ENCODE peak calls at places on chromosomes 3 and 15, in five cellular contexts. Q, S, G, V and P are unnamed samples.

GRCh38 chr3:72338082-72338941 is 509.9 kb downstream of the SHQ1 start:
- DNase-seq in Q (peak), S (no peak), G (no peak), V (no peak), P (no peak)

GRCh38 chr15:95690631-95691340 is 639.7 kb upstream of the NR2F2 start:
- DNase-seq in Q (no peak), S (no peak), G (no peak), V (no peak), P (no peak)

GRCh38 chr3:56923546-56924224 is 121.9 kb upstream of the ARHGEF3 start:
- DNase-seq in Q (peak), S (no peak), G (peak), V (peak), P (no peak)

GRCh38 chr3:65268411-65268810 is 580.6 kb upstream of the ADAMTS9 start:
- DNase-seq in Q (no peak), S (no peak), G (no peak), V (no peak), P (no peak)

GRCh38 chr3:15527031-15527459 is 5.5 kb upstream of the COLQ start:
- DNase-seq in Q (no peak), S (peak), G (peak), V (no peak), P (no peak)

GRCh38 chr3:109478614-109479013 is 141.3 kb upstream of the DPPA4 start:
- DNase-seq in Q (no peak), S (no peak), G (no peak), V (no peak), P (no peak)

GRCh38 chr3:45553469-45553974 is 41.0 kb upstream of the LIMD1 start:
- DNase-seq in Q (no peak), S (peak), G (peak), V (no peak), P (no peak)

GRCh38 chr3:15327941-15328340 is 4.4 kb downstream of the SH3BP5 start:
- DNase-seq in Q (no peak), S (no peak), G (no peak), V (no peak), P (no peak)

GRCh38 chr3:89353465-89353864 is 246.0 kb downstream of the EPHA3 start:
- DNase-seq in Q (no peak), S (no peak), G (no peak), V (no peak), P (no peak)

GRCh38 chr3:53835257-53835656 is 11.0 kb downstream of the CHDH start:
- DNase-seq in Q (no peak), S (no peak), G (no peak), V (no peak), P (no peak)

GRCh38 chr3:8599146-8599545 is 45.5 kb downstream of the SSUH2 start:
- DNase-seq in Q (no peak), S (no peak), G (no peak), V (no peak), P (no peak)

GRCh38 chr15:42368096-42368495 is 8.8 kb downstream of the CAPN3 start:
- DNase-seq in Q (no peak), S (no peak), G (peak), V (no peak), P (no peak)

GRCh38 chr15:56802164-56802563 is 68.9 kb upstream of the ZNF280D start:
- DNase-seq in Q (no peak), S (no peak), G (no peak), V (no peak), P (no peak)

GRCh38 chr15:32855942-32856341 is 138.1 kb downstream of the GREM1 start:
- DNase-seq in Q (peak), S (no peak), G (peak), V (no peak), P (peak)

GRCh38 chr3:120147072-120147871 is 53.0 kb upstream of the GSK3B start:
- DNase-seq in Q (peak), S (no peak), G (no peak), V (peak), P (peak)

GRCh38 chr3:106421928-106422327 is 553.1 kb upstream of the CBLB start:
- DNase-seq in Q (no peak), S (no peak), G (peak), V (no peak), P (no peak)

GRCh38 chr3:130259170-130259874 is 86.2 kb upstream of the COL6A5 start:
- DNase-seq in Q (no peak), S (no peak), G (peak), V (no peak), P (no peak)

GRCh38 chr3:178966299-178967183 is 105.1 kb downstream of the ZMAT3 start:
- DNase-seq in Q (peak), S (peak), G (peak), V (no peak), P (no peak)

GRCh38 chr15:99434506-99435137 is 131.2 kb upstream of the MEF2A start:
- DNase-seq in Q (no peak), S (no peak), G (no peak), V (no peak), P (no peak)

GRCh38 chr15:42704492-42704926 is 32.4 kb downstream of the CDAN1 start:
- DNase-seq in Q (peak), S (peak), G (peak), V (peak), P (peak)

GRCh38 chr3:105431171-105431570 is 64.5 kb downstream of the ALCAM start:
- DNase-seq in Q (peak), S (no peak), G (no peak), V (no peak), P (no peak)

GRCh38 chr15:60070838-60071493 is 66.9 kb downstream of the FOXB1 start:
- DNase-seq in Q (peak), S (no peak), G (peak), V (no peak), P (no peak)

GRCh38 chr3:112811917-112812660 is 34.6 kb downstream of the CD200R1L start:
- DNase-seq in Q (no peak), S (peak), G (peak), V (no peak), P (no peak)

GRCh38 chr3:146594843-146595482 is 10.2 kb downstream of the PLSCR5 start:
- DNase-seq in Q (peak), S (no peak), G (peak), V (no peak), P (no peak)

GRCh38 chr3:126995254-126995770 is 12.4 kb downstream of the PLXNA1 start:
- DNase-seq in Q (no peak), S (no peak), G (no peak), V (no peak), P (no peak)

GRCh38 chr3:131218196-131218595 is 163.4 kb upstream of the NUDT16 start:
- DNase-seq in Q (no peak), S (no peak), G (peak), V (no peak), P (no peak)

GRCh38 chr3:137110392-137110996 is 152.7 kb downstream of the IL20RB start:
- DNase-seq in Q (peak), S (peak), G (peak), V (no peak), P (no peak)

GRCh38 chr3:148175215-148175614 is 522.5 kb upstream of the AGTR1 start:
- DNase-seq in Q (no peak), S (no peak), G (peak), V (no peak), P (no peak)

GRCh38 chr3:169085827-169086226 is 577.7 kb downstream of the MECOM start:
- DNase-seq in Q (no peak), S (no peak), G (peak), V (no peak), P (no peak)

GRCh38 chr3:46566040-46566631 is at the start of gene LRRC2:
- DNase-seq in Q (no peak), S (peak), G (peak), V (peak), P (no peak)

DNA sequence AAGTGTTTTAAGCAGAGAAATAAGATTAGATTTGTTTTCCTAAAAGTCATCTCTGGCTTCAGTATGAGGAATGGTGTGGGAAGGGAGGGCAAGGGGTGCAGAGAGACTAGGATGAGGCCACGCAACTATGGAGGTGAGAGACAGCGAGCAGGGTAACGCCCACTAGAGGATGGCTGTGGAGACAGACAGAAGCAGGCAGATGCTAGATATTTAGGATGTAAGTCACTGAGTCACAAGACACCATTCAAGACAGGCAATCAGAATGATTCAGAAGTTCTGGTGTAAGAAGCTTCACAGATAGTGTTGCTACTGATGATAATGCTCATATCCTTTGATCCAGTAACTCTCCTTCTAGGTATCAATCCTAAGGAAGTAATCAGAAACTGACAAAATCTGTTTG is 19.1 kb downstream of the HSPBAP1 start:
- DNase-seq in Q (peak), S (no peak), G (no peak), V (no peak), P (no peak)
- TF ChIP-seq CTCF in Q (no peak), S (no peak), G (no peak), V (no peak), P (no peak)

DNA sequence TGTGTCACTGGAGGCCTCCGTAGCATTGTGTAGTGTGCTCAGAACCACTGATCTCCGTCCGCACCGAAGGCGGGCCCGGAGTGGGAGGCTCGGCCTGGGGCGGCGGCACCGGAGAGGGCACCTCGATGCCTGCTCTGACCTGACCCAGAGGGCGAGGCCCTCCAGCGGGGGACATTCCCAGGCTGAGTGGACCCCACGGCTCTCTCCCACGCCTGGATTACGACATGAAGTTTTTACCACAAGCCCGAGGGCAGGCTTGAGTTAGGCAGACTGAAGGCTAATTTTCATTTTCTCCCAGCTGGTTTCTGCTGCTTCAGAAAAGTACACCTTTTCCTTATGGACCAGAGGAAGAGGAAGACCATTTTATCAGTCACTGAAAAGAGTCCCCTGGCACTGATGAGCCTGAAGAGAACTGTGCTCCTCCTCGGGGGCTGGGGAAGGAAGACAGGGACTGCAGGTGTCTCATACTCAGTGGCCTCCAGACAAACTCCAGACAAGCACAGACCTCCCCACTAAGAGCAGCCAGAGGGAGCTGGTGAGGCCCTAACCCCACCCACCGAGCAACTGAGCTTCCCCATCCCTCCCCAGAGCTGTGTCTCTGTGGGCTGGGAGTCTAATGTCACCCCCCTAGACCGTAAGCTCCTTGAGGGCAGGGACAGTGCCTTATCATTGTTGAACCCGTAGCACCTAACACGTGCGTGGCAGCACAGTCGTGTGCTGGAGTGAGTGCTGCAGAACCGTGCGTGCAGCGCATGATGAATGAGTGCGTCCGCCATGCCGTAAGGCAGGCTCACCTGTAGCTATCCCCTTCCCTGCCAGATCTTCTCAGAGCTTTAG is 74.5 kb upstream of the BLM start:
- DNase-seq in Q (no peak), S (no peak), G (no peak), V (no peak), P (no peak)
- TF ChIP-seq CTCF in Q (no peak), S (no peak), G (no peak), V (no peak), P (no peak)

GRCh38 chr15:75650908-75651809 is 3.4 kb downstream of the SNX33 start:
- DNase-seq in Q (no peak), S (no peak), G (peak), V (no peak), P (no peak)

GRCh38 chr15:75651810-75652543 is 4.3 kb downstream of the SNX33 start:
- DNase-seq in Q (no peak), S (no peak), G (no peak), V (no peak), P (no peak)

GRCh38 chr15:75654201-75654907 is 6.6 kb downstream of the SNX33 start:
- DNase-seq in Q (no peak), S (no peak), G (no peak), V (no peak), P (no peak)

GRCh38 chr15:75655911-75656310 is 8.2 kb downstream of the SNX33 start:
- DNase-seq in Q (no peak), S (no peak), G (no peak), V (no peak), P (no peak)

GRCh38 chr15:75653347-75653913 is 5.7 kb downstream of the SNX33 start:
- DNase-seq in Q (no peak), S (no peak), G (no peak), V (no peak), P (no peak)
- TF ChIP-seq CTCF in Q (no peak), S (no peak), G (no peak), V (no peak), P (no peak)

DNA sequence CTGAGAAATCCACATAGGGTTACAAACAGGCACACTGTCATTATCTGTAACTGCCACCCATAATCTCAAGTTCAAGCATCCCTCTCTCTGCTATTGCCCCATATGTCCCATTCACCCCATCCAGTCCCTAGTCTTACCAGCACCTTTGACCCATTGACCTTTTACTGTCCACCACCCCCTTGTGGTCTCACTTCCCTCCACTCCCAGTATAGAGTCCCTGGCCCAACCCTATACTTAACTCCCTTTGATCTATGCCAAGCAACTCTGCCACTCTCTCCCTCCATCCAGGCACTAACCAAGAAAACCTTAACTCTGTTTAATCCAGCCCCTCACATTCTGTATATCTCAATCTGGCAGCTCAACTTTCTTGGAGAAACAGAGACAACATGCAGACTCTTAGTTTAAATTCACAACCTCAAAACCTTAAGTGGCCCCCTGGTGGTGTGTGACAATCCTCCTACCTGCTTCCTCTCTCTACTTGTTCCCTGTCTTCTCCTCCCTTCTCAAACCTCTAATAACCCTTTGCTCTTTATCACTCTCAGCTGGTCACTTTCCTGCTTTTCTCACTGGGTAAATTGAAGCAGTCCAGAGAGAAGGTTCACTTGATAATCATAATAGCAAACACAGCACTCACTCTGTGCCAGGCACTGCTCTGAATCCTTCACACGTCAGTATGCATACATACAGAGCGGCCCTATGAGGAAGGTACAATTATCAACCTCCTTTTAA is 162.7 kb downstream of the STT3B start:
- DNase-seq in Q (peak), S (peak), G (no peak), V (peak), P (peak)
- TF ChIP-seq CTCF in Q (peak), S (peak), G (peak), V (peak), P (peak)

GRCh38 chr3:123361019-123361418 is 87.9 kb downstream of the ADCY5 start:
- DNase-seq in Q (no peak), S (no peak), G (no peak), V (no peak), P (no peak)
- TF ChIP-seq CTCF in Q (no peak), S (no peak), G (no peak), V (no peak), P (no peak)

DNA sequence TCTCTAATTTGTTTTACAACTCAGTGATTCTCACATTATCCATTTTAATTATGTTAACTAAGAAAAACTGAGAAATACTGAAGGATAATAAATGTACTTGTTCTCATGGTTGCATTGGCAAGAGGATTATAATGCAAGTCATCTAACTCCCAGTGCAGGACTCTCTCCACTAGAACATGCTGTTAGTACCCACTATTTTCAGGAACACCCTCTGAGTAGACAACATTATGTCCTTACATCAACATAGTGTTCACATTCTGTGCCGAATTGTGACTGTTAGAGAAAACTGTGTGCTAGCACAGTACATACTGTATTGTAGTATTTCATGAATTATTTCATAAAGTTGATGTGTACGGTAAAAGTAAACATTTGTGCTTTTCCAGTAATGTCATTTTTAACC is 80.1 kb downstream of the LEKR1 start:
- DNase-seq in Q (no peak), S (no peak), G (no peak), V (no peak), P (no peak)
- TF ChIP-seq CTCF in Q (no peak), S (no peak), G (no peak), V (no peak), P (no peak)

GRCh38 chr3:187318819-187319616 is 27.5 kb upstream of the MASP1 start:
- DNase-seq in Q (peak), S (peak), G (peak), V (peak), P (peak)
- TF ChIP-seq CTCF in Q (peak), S (peak), G (peak), V (peak), P (peak)

DNA sequence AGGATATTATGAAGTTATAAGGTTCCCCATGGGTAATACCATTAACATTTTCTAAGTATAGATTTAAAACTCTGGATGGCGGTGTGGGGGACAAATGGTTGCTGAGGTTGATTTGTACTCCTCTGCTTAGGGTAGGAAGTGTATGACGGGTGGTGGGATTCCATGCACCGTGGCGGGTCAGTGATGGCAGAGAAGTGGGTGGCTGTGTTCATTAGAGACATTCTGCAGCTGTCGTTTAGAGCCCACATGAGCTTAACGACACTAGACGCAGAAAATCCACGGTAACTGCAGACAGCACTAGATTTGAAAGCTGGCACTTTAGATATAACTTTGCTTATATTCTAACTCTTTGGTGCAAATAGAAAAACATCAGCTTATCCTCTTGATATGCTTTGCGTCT is 37.5 kb downstream of the SGO1 start:
- DNase-seq in Q (no peak), S (no peak), G (no peak), V (no peak), P (no peak)
- TF ChIP-seq CTCF in Q (no peak), S (no peak), G (no peak), V (no peak), P (no peak)